ENCODE peak calls at places on chromosomes 13 and 19, in eight cellular contexts. G is renal cortical epithelial cell; V is B cell; M is AML-193; T is cerebellar nuclear complex; J is CD4-positive, alpha-beta T cell; A is NCI-H2081; Q is stimulated activated CD4-positive, alpha-beta T cell treated with anti-CD3 and anti-CD28 coated beads, Interleukin-4, amount 100 ng/mL, for 24 hours. B is an unnamed sample.

GRCh38 chr19:16268676-16269319 is 55.8 kb upstream of the KLF2 start:
- DNase-seq in T (no peak), Q (peak), V (no peak), A (no peak), M (no peak), J (peak), G (no peak), B (no peak)

GRCh38 chr19:9917322-9917721 is 19.0 kb downstream of the OLFM2 start:
- DNase-seq in T (no peak), J (no peak), A (no peak), Q (no peak), V (no peak), M (no peak), G (peak), B (peak)

GRCh38 chr19:17448190-17448967 is at the start of gene TMEM221:
- DNase-seq in M (no peak), V (peak), A (no peak), J (peak), Q (peak), G (no peak), T (no peak), B (peak)

GRCh38 chr13:80979035-80979641 is 638.2 kb upstream of the SPRY2 start:
- DNase-seq in M (peak), J (no peak), G (peak), Q (peak), A (peak), V (peak), T (no peak), B (peak)

GRCh38 chr13:72431981-72432617 is 295.3 kb downstream of the MZT1 start:
- DNase-seq in V (no peak), G (no peak), J (no peak), T (no peak), Q (no peak), M (no peak), A (no peak), B (no peak)

GRCh38 chr19:54035215-54036178 is 28.2 kb downstream of the VSTM1 start:
- DNase-seq in A (no peak), T (no peak), J (no peak), M (no peak), Q (no peak), V (no peak), G (peak), B (no peak)

GRCh38 chr19:5954293-5954692 is 23.6 kb downstream of the RANBP3 start:
- DNase-seq in V (no peak), J (no peak), T (no peak), A (no peak), M (no peak), Q (no peak), G (no peak), B (no peak)

GRCh38 chr19:40610396-40611064 is 9.4 kb downstream of the LTBP4 start:
- DNase-seq in T (no peak), A (peak), M (peak), J (peak), G (no peak), Q (peak), V (peak), B (peak)

GRCh38 chr19:42250666-42251531 is 4.0 kb downstream of the ERF start:
- DNase-seq in A (no peak), T (no peak), V (peak), J (no peak), Q (no peak), G (no peak), M (no peak), B (peak)

GRCh38 chr13:95117092-95117491 is 184.2 kb downstream of the ABCC4 start:
- DNase-seq in Q (no peak), J (no peak), M (no peak), G (no peak), V (no peak), T (no peak), A (no peak), B (no peak)

GRCh38 chr19:45730389-45731288 is at the start of gene FBXO46:
- DNase-seq in A (peak), M (peak), Q (peak), G (peak), J (peak), T (peak), V (peak), B (peak)

GRCh38 chr13:67353031-67353430 is 122.9 kb upstream of the PCDH9 start:
- DNase-seq in Q (no peak), A (no peak), V (no peak), G (no peak), T (no peak), J (no peak), M (no peak), B (no peak)

GRCh38 chr13:67134322-67135129 is 95.6 kb downstream of the PCDH9 start:
- DNase-seq in G (no peak), J (no peak), Q (no peak), A (peak), T (no peak), V (no peak), M (no peak), B (no peak)

GRCh38 chr13:28531195-28531955 is 36.4 kb upstream of the FLT1 start:
- DNase-seq in V (peak), Q (no peak), A (no peak), M (no peak), T (no peak), G (peak), J (no peak), B (no peak)

B was measured in erythroblast.